ENCODE peak calls at places on chromosomes 1 and 21, in five cellular contexts. L is suprapubic skin, S is brain microvascular endothelial cell, P is cardiac muscle cell, K is AG10803. Y is an unnamed sample.

GRCh38 chr1:92708368-92708950 is 76.4 kb downstream of the EVI5 start:
- DNase-seq in L (no peak), S (no peak), K (no peak), P (peak), Y (no peak)

GRCh38 chr1:193633991-193634390 is 447.6 kb upstream of the B3GALT2 start:
- DNase-seq in K (no peak), S (no peak), L (no peak), P (no peak), Y (no peak)

GRCh38 chr1:160666079-160666442 is 19.2 kb upstream of the SLAMF1 start:
- DNase-seq in K (no peak), L (no peak), S (no peak), P (no peak), Y (no peak)

GRCh38 chr1:159141584-159142518 is 29.6 kb upstream of the CADM3 start:
- DNase-seq in S (peak), P (peak), L (no peak), K (peak), Y (peak)

GRCh38 chr1:67572594-67573221 is 112.3 kb upstream of the GADD45A start:
- DNase-seq in L (no peak), P (no peak), K (peak), S (no peak), Y (no peak)

GRCh38 chr1:200379431-200379755 is 30.4 kb downstream of the ZNF281 start:
- DNase-seq in L (no peak), S (peak), K (peak), P (peak), Y (peak)

GRCh38 chr1:59776960-59777852 is 37.5 kb upstream of the HOOK1 start:
- DNase-seq in L (no peak), S (no peak), K (peak), P (peak), Y (no peak)

GRCh38 chr1:192976576-192976975 is 82.6 kb downstream of the UCHL5 start:
- DNase-seq in L (no peak), S (no peak), P (no peak), K (no peak), Y (no peak)

GRCh38 chr1:196115641-196116040 is 492.6 kb downstream of the KCNT2 start:
- DNase-seq in S (peak), L (no peak), K (peak), P (peak), Y (peak)

GRCh38 chr1:46288485-46289133 is 14.8 kb downstream of the LRRC41 start:
- DNase-seq in K (peak), S (peak), L (no peak), P (peak), Y (peak)

GRCh38 chr1:6248798-6249731 is 5.1 kb downstream of the HES3 start:
- DNase-seq in L (no peak), K (peak), P (peak), S (no peak), Y (peak)

GRCh38 chr1:225430301-225430700 is 2.5 kb upstream of the LBR start:
- DNase-seq in K (no peak), P (peak), S (no peak), L (no peak), Y (no peak)

GRCh38 chr1:912740-913301 is 10.9 kb upstream of the SAMD11 start:
- DNase-seq in L (no peak), P (peak), K (peak), S (peak), Y (peak)

GRCh38 chr1:227560393-227560792 is 3.0 kb upstream of the ZNF678 start:
- DNase-seq in K (no peak), P (no peak), S (no peak), L (no peak), Y (no peak)

GRCh38 chr1:196105901-196106300 is 502.3 kb downstream of the KCNT2 start:
- DNase-seq in K (no peak), P (no peak), S (no peak), L (no peak), Y (no peak)

GRCh38 chr1:32007591-32007940 is 6.1 kb upstream of the KHDRBS1 start:
- DNase-seq in K (no peak), L (no peak), P (no peak), S (no peak), Y (no peak)

DNA sequence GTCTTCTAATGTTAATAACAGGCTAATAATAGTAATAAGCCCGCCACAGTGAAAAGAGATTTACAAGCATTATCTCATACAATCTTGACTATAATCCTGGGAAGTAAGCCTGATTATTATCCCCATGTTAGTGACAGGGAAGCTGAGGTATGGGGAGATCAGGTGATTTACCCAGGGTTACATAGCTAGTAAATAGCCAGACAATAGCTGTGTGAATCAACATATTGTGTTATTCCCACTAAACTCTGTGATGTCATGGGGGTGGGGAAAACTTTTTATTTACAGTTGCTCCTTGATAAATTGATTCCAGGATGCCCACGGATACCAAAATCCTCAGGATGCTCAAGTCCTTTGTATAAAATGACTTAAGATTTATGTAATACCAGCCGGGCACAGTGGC is 181.9 kb downstream of the LMO4 start:
- DNase-seq in S (no peak), P (no peak), L (no peak), K (no peak), Y (no peak)
- H3K4me3 ChIP-seq in S (no peak), P (no peak), L (no peak), K (no peak), Y (no peak)

DNA sequence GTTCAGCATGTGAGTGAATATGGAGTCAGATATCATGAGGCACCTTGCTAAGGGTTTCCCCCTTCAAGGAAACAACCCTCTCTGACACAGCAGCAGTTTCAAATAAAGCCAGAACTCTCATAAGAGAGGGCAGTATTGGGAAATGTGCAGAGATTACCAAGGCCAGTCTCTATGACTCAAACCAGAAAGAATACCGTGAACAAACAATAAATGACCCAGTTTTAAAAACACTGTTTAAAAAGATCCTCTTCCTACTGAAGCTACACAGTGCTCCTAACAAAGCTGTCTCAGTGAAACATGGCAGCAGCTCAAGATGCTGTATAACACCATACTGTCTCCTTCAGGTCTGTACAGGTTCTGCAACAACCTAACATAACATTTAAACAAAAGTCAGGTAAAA is 102.6 kb downstream of the KIAA0319L start:
- DNase-seq in L (no peak), K (peak), S (peak), P (peak), Y (peak)
- TF ChIP-seq CTCF in L (no peak), K (peak), S (peak), P (peak), Y (peak)

DNA sequence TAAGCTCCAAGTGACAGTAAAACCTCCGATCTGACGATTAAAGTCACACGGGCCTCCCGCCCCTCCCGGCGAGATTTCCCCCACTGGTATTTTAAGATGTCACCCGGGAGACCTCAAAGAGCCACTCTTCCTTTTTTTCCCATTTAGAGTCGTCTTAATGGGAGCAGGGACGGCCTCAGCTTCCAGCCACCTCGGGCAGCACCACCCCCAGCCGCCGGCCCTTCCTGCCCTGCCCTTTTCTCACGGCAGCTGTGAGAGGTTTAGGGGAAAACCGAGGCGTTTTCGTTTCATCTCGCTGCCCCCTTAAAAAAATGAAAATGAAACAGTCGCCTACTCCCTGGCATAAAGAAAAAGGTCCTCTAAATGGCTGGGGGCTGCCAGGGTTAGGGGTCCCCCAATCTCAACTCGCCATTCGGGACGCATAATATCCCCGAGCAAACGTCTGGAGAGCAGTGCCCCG is 1.4 kb downstream of the RUNX3 start:
- DNase-seq in L (no peak), K (no peak), S (no peak), P (no peak), Y (no peak)
- H3K4me3 ChIP-seq in L (peak), K (peak), S (peak), P (no peak), Y (no peak)

GRCh38 chr1:21337010-21337437 is 46.8 kb upstream of the ECE1 start:
- DNase-seq in S (no peak), L (no peak), P (no peak), K (no peak), Y (no peak)

GRCh38 chr1:21334214-21335087 is 44.2 kb upstream of the ECE1 start:
- DNase-seq in L (no peak), S (peak), K (peak), P (peak), Y (peak)

GRCh38 chr1:21333824-21334213 is 43.6 kb upstream of the ECE1 start:
- DNase-seq in P (no peak), S (no peak), L (no peak), K (no peak), Y (no peak)

GRCh38 chr1:21335750-21336168 is 45.5 kb upstream of the ECE1 start:
- DNase-seq in L (no peak), S (no peak), K (no peak), P (no peak), Y (no peak)

DNA sequence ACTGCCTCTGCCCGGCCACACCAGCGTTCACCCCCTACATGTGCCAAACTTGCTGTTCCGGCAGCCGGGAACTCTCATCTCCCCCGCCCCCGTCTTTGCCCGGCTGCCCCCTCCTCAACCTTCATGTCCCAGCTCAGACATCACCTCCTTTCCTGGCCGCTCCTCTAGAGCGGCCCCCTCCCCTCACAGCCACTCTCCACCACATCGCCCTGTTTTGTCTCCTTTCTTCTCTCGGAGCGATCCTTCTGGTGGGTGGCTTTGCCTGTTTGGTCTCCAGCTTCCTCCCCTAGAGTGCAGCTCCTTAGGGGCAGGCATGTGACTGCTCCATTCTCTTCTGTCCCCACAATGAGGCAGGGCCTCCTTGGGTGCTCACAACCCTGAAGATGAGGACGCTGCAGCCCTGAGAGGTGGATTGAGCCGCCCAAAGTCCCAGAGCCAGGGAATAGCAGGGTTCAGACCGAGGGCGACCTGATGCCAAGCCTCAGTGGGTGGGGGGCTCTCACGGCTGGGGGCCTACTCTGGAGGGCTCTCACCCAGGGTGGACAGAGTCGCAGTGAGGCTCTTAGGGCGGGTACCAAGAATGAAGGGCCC is 44.9 kb upstream of the ECE1 start:
- DNase-seq in L (no peak), K (no peak), P (no peak), S (no peak), Y (no peak)
- TF ChIP-seq CTCF in L (no peak), K (no peak), P (no peak), S (no peak), Y (no peak)

GRCh38 chr1:184060316-184060715 is 8.8 kb downstream of the TSEN15 start:
- DNase-seq in S (peak), L (no peak), P (no peak), K (peak), Y (no peak)

GRCh38 chr1:184052750-184053149 is 1.2 kb downstream of the TSEN15 start:
- DNase-seq in S (no peak), L (no peak), K (no peak), P (no peak), Y (no peak)

GRCh38 chr1:184053881-184054280 is 2.4 kb downstream of the TSEN15 start:
- DNase-seq in P (no peak), S (no peak), L (no peak), K (no peak), Y (no peak)

GRCh38 chr1:184059887-184060286 is 8.4 kb downstream of the TSEN15 start:
- DNase-seq in K (no peak), L (no peak), P (no peak), S (no peak), Y (no peak)

DNA sequence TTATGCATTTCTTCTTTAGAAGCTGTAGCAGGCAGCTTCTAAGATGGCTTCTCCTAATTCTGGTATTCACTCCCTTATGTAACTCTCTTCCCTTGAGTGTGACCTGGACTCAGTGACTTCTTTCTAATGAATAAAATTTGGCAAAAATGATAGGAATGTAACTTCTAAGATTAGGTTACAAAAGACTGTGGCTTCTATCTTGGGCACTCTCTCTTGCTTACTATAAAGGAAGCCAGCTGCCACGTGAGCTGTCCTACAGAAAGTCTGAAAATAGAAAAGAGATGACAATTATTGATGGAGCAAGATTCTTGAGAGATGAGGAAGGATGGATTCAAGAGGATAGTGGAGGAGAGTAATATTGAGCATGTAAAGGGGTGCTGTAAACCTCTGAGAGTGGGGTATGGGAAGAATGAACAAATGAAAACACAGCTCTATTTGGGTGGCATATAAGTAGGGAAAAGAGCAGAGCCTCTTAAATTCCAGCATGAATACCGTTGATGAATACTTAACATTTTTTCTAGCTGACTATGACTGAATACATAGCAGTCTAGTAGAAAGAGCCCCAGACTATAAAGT is 5.5 kb downstream of the TSEN15 start:
- DNase-seq in P (peak), L (no peak), S (peak), K (peak), Y (peak)
- H3K4me3 ChIP-seq in P (no peak), L (no peak), S (no peak), K (no peak), Y (no peak)

GRCh38 chr21:33230518-33231324 is 983 bp downstream of the IFNAR2 start:
- DNase-seq in S (peak), L (peak), K (peak), P (peak), Y (peak)
- TF ChIP-seq CTCF in S (peak), L (no peak), K (peak), P (peak), Y (no peak)

DNA sequence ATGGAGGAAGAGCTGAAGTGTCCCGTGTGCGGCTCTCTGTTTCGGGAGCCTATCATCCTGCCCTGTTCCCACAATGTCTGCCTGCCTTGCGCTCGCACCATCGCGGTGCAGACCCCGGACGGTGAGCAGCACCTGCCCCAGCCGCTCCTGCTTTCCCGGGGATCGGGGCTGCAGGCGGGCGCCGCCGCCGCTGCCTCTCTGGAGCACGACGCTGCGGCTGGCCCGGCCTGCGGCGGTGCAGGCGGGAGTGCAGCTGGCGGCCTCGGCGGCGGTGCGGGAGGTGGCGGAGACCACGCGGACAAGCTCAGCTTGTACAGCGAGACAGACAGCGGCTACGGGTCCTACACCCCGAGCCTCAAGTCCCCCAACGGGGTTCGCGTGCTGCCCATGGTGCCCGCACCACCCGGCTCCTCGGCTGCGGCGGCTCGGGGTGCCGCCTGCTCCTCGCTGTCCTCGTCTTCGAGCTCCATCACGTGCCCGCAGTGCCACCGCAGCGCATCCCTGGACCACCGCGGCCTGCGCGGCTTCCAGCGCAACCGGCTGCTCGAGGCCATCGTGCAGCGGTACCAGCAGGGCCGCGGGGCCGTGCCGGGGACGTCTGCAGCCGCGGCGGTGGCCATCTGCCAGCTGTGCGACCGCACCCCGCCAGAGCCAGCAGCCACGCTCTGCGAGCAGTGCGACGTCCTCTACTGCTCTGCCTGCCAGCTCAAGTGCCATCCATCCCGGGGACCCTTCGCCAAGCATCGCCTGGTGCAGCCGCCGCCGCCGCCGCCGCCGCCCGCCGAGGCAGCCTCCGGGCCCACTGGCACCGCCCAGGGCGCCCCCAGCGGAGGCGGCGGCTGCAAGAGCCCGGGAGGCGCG is 1.3 kb downstream of the TRIM67 start:
- DNase-seq in P (no peak), L (no peak), K (no peak), S (no peak), Y (no peak)
- H3K4me3 ChIP-seq in P (peak), L (peak), K (no peak), S (peak), Y (no peak)

DNA sequence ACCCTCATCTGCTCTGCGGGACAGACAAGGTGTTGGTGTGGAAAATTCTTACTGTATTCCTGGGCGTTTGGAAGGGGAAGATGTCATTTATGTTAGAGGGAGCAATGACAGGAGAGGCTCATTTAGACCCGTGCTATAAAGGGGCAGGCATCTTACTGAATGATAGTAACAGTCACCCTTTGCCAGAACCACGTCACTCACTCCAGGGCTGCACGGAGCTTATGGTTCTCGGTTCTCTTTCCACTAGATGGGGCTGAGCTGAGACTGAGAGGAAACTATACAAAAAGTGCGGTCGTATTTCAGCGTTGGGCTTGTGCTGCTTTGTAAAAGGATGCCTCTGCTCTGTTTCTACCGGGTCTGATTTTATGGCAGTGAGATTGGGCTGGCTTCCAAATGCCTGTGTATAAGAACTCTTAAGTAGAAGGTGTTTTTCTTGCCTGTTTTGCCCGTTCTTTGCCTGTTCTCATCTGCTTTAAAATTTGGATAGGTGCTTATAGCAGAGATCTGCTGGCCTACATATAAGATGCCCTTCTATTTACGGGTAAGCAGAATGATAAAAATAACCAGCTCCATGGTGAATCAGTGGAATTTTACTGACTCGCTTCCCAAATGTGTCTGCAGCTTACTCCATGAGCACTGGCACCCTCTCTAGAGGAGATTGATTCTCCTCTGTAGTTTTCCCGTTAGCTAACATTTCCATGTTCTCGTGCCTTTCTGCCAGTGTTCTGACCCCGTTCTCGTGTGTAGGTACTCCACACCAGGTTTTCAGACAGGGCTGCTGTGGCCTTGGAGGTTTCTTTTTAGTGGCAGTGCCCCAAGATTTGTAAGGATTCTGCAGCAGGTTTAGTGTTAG is 55.9 kb downstream of the MRPS6 start:
- DNase-seq in P (peak), L (no peak), S (peak), K (peak), Y (peak)
- TF ChIP-seq CTCF in P (peak), L (peak), S (peak), K (peak), Y (peak)